ENCODE peak calls at places on chromosomes 11 and 22, in six cellular contexts. C is mesendoderm, O is OCI-LY7, F is H9, N is A549, W is IMR-90. M is an unnamed sample.

GRCh38 chr11:65395961-65396530 is 9.6 kb downstream of the FRMD8 start:
- DNase-seq in O (no peak), N (no peak), C (no peak), F (no peak), W (no peak), M (no peak)

GRCh38 chr11:57529012-57529411 is 1.5 kb downstream of the TIMM10 start:
- DNase-seq in N (no peak), W (no peak), O (no peak), F (no peak), C (no peak), M (no peak)

GRCh38 chr22:33515733-33516297 is 404.5 kb downstream of the LARGE1 start:
- DNase-seq in O (no peak), N (no peak), C (no peak), F (no peak), W (no peak), M (no peak)

GRCh38 chr11:22728600-22729394 is 62.4 kb downstream of the GAS2 start:
- DNase-seq in O (no peak), W (no peak), N (no peak), F (no peak), C (no peak), M (no peak)

GRCh38 chr11:91703042-91703441 is 521.6 kb upstream of the FAT3 start:
- DNase-seq in C (no peak), F (no peak), W (no peak), N (no peak), O (no peak), M (no peak)

GRCh38 chr22:19553201-19553600 is 29.0 kb upstream of the CLDN5 start:
- DNase-seq in N (no peak), W (no peak), O (no peak), F (no peak), C (no peak), M (no peak)

GRCh38 chr11:103448966-103449365 is 339.7 kb downstream of the DYNC2H1 start:
- DNase-seq in C (peak; percentile 14), F (no peak), O (no peak), N (no peak), W (no peak), M (no peak)

GRCh38 chr11:69217276-69218105 is 61.8 kb downstream of the SMIM38 start:
- DNase-seq in W (no peak), C (no peak), O (no peak), N (no peak), F (peak; percentile 16), M (no peak)

GRCh38 chr22:29336751-29337490 is 21.4 kb upstream of the RASL10A start:
- DNase-seq in C (no peak), N (no peak), F (no peak), O (no peak), W (no peak), M (no peak)

GRCh38 chr11:75144716-75145014 is 6.2 kb upstream of the SLCO2B1 start:
- DNase-seq in N (no peak), W (no peak), C (no peak), O (no peak), F (no peak), M (no peak)

GRCh38 chr22:47177334-47177815 is 414.9 kb downstream of the TBC1D22A start:
- DNase-seq in F (peak; percentile 11), O (no peak), N (no peak), C (no peak), W (no peak), M (no peak)

GRCh38 chr11:72222106-72222891 is 2.3 kb upstream of the INPPL1 start:
- DNase-seq in O (peak; percentile 22), F (peak; percentile 41), C (peak; percentile 38), N (no peak), W (no peak), M (no peak)

GRCh38 chr11:101863361-101863760 is 51.4 kb upstream of the CEP126 start:
- DNase-seq in F (no peak), N (no peak), W (peak; percentile 79), O (no peak), C (peak; percentile 79), M (peak; percentile 33)

GRCh38 chr22:30183861-30184278 is 62.7 kb downstream of the LIF start:
- DNase-seq in F (no peak), C (peak; percentile 62), N (no peak), W (peak; percentile 71), O (no peak), M (peak; percentile 11)

GRCh38 chr22:27309713-27310112 is 491.8 kb downstream of the MN1 start:
- DNase-seq in C (no peak), N (no peak), O (no peak), F (no peak), W (no peak), M (no peak)

GRCh38 chr22:22884010-22884887 is 3.4 kb upstream of the IGLL5 start:
- DNase-seq in W (peak; percentile 45), F (peak; percentile 84), O (peak; percentile 90), N (peak; percentile 65), C (peak; percentile 88), M (peak; percentile 12)

GRCh38 chr11:108645956-108646355 is 18.9 kb upstream of the DDX10 start:
- DNase-seq in O (no peak), N (no peak), F (no peak), C (no peak), W (no peak), M (no peak)

GRCh38 chr11:58179648-58180047 is 9.2 kb upstream of the OR9Q2 start:
- DNase-seq in C (no peak), F (no peak), O (no peak), N (no peak), W (no peak), M (no peak)

GRCh38 chr11:128766687-128767086 is 72.8 kb downstream of the FLI1 start:
- DNase-seq in C (no peak), W (no peak), N (no peak), O (no peak), F (no peak), M (no peak)

GRCh38 chr22:38260760-38261477 is 11.9 kb downstream of the TMEM184B start:
- DNase-seq in C (no peak), O (peak; percentile 38), N (no peak), W (peak; percentile 29), F (no peak), M (peak; percentile 18)

GRCh38 chr11:121909571-121909970 is 206.4 kb downstream of the BLID start:
- DNase-seq in C (no peak), N (no peak), W (no peak), O (no peak), F (no peak), M (no peak)

GRCh38 chr11:92224394-92225205 is at the start of gene FAT3:
- DNase-seq in C (peak; percentile 94), W (peak; percentile 41), F (peak; percentile 67), O (no peak), N (peak; percentile 56), M (peak; percentile 80)

GRCh38 chr11:134932761-134933160 is 520.7 kb upstream of the B3GAT1 start:
- DNase-seq in W (no peak), O (no peak), C (no peak), N (no peak), F (no peak), M (no peak)

GRCh38 chr11:70557742-70558485 is 159.6 kb downstream of the CTTN start:
- DNase-seq in F (no peak), N (no peak), C (no peak), O (no peak), W (no peak), M (peak; percentile 48)

GRCh38 chr22:38267086-38267485 is 5.7 kb downstream of the TMEM184B start:
- DNase-seq in N (no peak), C (no peak), O (no peak), F (peak; percentile 20), W (peak; percentile 31), M (peak; percentile 51)

DNA sequence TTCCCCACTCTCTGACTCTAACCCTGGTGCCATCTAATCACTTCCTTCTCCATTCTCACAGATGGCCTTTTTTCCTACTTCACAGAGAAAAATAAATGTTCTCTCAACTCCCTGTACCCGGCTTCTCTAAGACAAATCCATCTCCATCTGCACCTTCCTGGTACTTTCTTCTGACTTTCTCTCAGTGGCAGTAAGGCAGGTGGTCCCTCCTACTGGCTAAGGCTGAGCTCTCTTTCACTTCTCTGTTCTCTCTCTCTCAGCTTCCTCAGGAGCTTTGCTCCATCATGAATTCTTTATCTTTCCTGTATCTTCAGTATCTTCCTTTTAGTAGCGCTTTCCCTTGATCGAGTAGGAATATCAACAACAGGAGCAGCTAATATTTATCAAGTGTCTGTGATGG is 421.6 kb downstream of the TMEM135 start:
- DNase-seq in O (peak; percentile 56), N (no peak), F (no peak), W (no peak), C (no peak), M (no peak)
- H3K4me2 ChIP-seq in O (peak overlapping the region; percentile 60), N (no peak overlapping the region), F (no peak overlapping the region), W (no peak overlapping the region), C (no peak overlapping the region), M (no peak overlapping the region)

DNA sequence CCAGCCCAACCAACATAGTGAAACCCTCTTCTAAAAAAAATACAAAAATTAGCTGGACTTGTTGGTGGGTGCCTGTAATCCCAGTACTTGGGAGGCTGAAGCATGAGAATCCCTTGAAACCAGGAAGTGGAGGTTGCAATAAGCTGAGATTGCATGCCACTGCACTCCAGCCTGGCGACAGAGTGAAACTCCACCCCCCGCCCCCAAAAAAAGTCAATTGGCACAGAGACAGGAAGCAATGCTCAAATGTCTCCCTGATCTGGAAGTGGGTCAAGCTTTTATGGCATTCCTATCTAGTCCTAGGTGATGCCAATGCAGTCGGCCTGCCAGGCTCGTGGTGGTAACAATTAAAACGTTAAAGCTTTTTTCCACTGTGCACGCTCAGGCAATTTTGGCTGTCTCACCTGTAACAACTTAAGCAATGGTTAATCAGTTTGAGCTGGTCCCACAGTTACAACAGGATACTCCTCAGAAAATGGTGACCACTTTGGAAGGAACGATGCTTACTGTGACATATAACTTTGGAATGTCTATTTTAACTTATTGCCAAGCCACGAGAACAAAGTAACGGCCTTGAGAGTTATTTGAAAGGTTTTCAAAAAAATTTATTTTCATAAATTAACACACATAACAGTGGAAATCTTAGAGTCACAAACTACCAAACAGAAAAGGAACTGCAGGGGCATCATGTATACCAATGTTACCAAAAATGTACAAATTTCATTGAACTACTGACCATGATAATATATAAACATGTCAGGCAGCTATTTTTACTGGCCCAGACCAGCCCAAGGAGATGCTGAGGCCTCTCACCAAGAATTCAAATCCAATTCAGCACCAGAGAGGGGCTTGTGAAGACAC is 19.0 kb upstream of the PISD start:
- DNase-seq in O (no peak), W (peak; percentile 79), N (no peak), F (no peak), C (no peak), M (peak; percentile 69)
- H3K4me2 ChIP-seq in O (no peak overlapping the region), W (peak overlapping the region; percentile 33), N (no peak overlapping the region), F (no peak overlapping the region), C (no peak overlapping the region), M (peak overlapping the region; percentile 62)

GRCh38 chr11:35632301-35632700 is 14.0 kb downstream of the FJX1 start:
- DNase-seq in O (no peak), C (no peak), N (peak; percentile 30), W (peak; percentile 42), F (no peak), M (peak; percentile 39)

GRCh38 chr11:35626511-35626910 is 8.3 kb downstream of the FJX1 start:
- DNase-seq in W (no peak), C (no peak), O (no peak), N (no peak), F (no peak), M (no peak)

GRCh38 chr11:35633827-35634226 is 15.6 kb downstream of the FJX1 start:
- DNase-seq in W (no peak), O (no peak), N (no peak), C (no peak), F (no peak), M (no peak)

GRCh38 chr11:35629914-35630313 is 11.7 kb downstream of the FJX1 start:
- DNase-seq in F (no peak), O (no peak), N (peak; percentile 85), W (peak; percentile 100), C (peak; percentile 55), M (peak; percentile 100)

GRCh38 chr11:35629511-35629910 is 11.3 kb downstream of the FJX1 start:
- DNase-seq in W (no peak), F (no peak), C (no peak), N (no peak), O (no peak), M (no peak)
- H3K4me2 ChIP-seq in W (no peak overlapping the region), F (no peak overlapping the region), C (no peak overlapping the region), N (peak overlapping the region; percentile 53), O (no peak overlapping the region), M (peak overlapping the region; percentile 52)

GRCh38 chr22:42814616-42815015 is 42.5 kb downstream of the ARFGAP3 start:
- DNase-seq in N (no peak), W (no peak), C (no peak), F (no peak), O (no peak), M (no peak)
- H3K4me2 ChIP-seq in N (no peak overlapping the region), W (no peak overlapping the region), C (no peak overlapping the region), F (no peak overlapping the region), O (no peak overlapping the region), M (no peak overlapping the region)